ENCODE peak calls at places on chromosome 21, in five cellular contexts. Y, H, G, R and N are unnamed samples. For H3K4me1, the result is how much of the 10 kb centered on the place peaks cover.

GRCh38 chr21:17488620-17489019 is 24.2 kb upstream of the CXADR start:
- DNase-seq in Y (no peak), R (no peak), G (no peak), H (no peak), N (no peak)

GRCh38 chr21:32413697-32414578 is 1.4 kb downstream of the EVA1C start:
- DNase-seq in G (no peak), Y (peak), H (no peak), R (peak), N (no peak)

GRCh38 chr21:16650984-16651383 is 861.9 kb upstream of the CXADR start:
- DNase-seq in H (no peak), Y (no peak), R (no peak), G (no peak), N (no peak)

GRCh38 chr21:45856940-45857339 is 124.6 kb upstream of the COL6A1 start:
- DNase-seq in G (no peak), R (no peak), H (no peak), Y (no peak), N (no peak)

GRCh38 chr21:23960769-23961168 is 1646.5 kb downstream of the MRPL39 start:
- DNase-seq in R (no peak), Y (no peak), G (no peak), H (no peak), N (no peak)

GRCh38 chr21:19609611-19610010 is 1206.0 kb upstream of the TMPRSS15 start:
- DNase-seq in R (no peak), G (no peak), H (no peak), Y (no peak), N (no peak)

GRCh38 chr21:10272216-10272615 is 249.2 kb upstream of the TPTE start:
- DNase-seq in R (no peak), Y (no peak), H (no peak), G (peak), N (no peak)

GRCh38 chr21:45923146-45923545 is 58.4 kb upstream of the COL6A1 start:
- DNase-seq in R (peak), G (peak), H (peak), Y (peak), N (peak)

GRCh38 chr21:36994501-36995189 is 11.9 kb upstream of the RIPPLY3 start:
- DNase-seq in H (no peak), Y (no peak), G (no peak), R (no peak), N (no peak)

GRCh38 chr21:45504516-45505415 is 37.5 kb downstream of the SLC19A1 start:
- DNase-seq in G (peak), R (peak), Y (peak), H (no peak), N (peak)

GRCh38 chr21:43611598-43612369 is 47.5 kb downstream of the HSF2BP start:
- DNase-seq in G (peak), R (peak), Y (peak), H (peak), N (peak)

GRCh38 chr21:10463156-10463555 is 58.2 kb upstream of the TPTE start:
- DNase-seq in R (no peak), Y (no peak), G (no peak), H (no peak), N (no peak)

GRCh38 chr21:35171385-35171784 is 122.3 kb upstream of the RUNX1 start:
- DNase-seq in H (no peak), R (no peak), Y (no peak), G (no peak), N (no peak)

GRCh38 chr21:36059823-36060158 is 535 bp downstream of the SETD4 start:
- DNase-seq in H (peak), R (no peak), G (peak), Y (peak), N (no peak)

GRCh38 chr21:36310016-36310415 is 10.0 kb upstream of the MORC3 start:
- DNase-seq in Y (no peak), R (no peak), G (no peak), H (no peak), N (no peak)

GRCh38 chr21:46217511-46218196 is 10.9 kb downstream of the LSS start:
- DNase-seq in H (no peak), Y (peak), R (no peak), G (peak), N (no peak)

GRCh38 chr21:18384771-18385170 is 18.8 kb downstream of the TMPRSS15 start:
- DNase-seq in H (no peak), G (no peak), Y (no peak), R (no peak), N (no peak)

GRCh38 chr21:27498025-27498424 is 531.1 kb upstream of the ADAMTS5 start:
- DNase-seq in H (no peak), R (no peak), Y (no peak), G (no peak), N (no peak)

GRCh38 chr21:16541366-16541765 is 811.6 kb downstream of the USP25 start:
- DNase-seq in H (no peak), R (no peak), Y (no peak), G (no peak), N (no peak)

GRCh38 chr21:43835861-43836260 is 29.2 kb upstream of the AGPAT3 start:
- DNase-seq in G (no peak), H (no peak), Y (no peak), R (no peak), N (no peak)

GRCh38 chr21:44780767-44781459 is 20.7 kb downstream of the UBE2G2 start:
- DNase-seq in Y (no peak), G (no peak), R (no peak), H (no peak), N (no peak)

GRCh38 chr21:29775462-29775861 is 164.3 kb downstream of the GRIK1 start:
- DNase-seq in H (no peak), R (no peak), Y (no peak), G (no peak), N (no peak)

GRCh38 chr21:45019076-45019886 is 55.1 kb upstream of the ADARB1 start:
- DNase-seq in R (peak), H (no peak), G (peak), Y (peak), N (peak)

GRCh38 chr21:46604975-46605758 is at the start of gene S100B:
- DNase-seq in G (peak), R (no peak), Y (peak), H (no peak), N (no peak)

GRCh38 chr21:44766014-44766817 is 35.4 kb downstream of the UBE2G2 start:
- DNase-seq in G (no peak), Y (no peak), R (no peak), H (no peak), N (no peak)

GRCh38 chr21:43731891-43732711 is 13.2 kb downstream of the PDXK start:
- DNase-seq in Y (no peak), G (peak), R (peak), H (no peak), N (no peak)

GRCh38 chr21:32772281-32773047 is 909 bp upstream of the PAXBP1 start:
- DNase-seq in H (peak), Y (no peak), R (no peak), G (no peak), N (no peak)

GRCh38 chr21:35606136-35606535 is 454.2 kb downstream of the SETD4 start:
- DNase-seq in R (no peak), Y (no peak), H (no peak), G (no peak), N (no peak)

GRCh38 chr21:36966066-36966845 is at the start of gene HLCS:
- DNase-seq in H (peak), G (no peak), Y (peak), R (peak), N (peak)

GRCh38 chr21:44337941-44338895 is 972 bp downstream of the CFAP410 start:
- DNase-seq in Y (peak), G (peak), H (peak), R (peak), N (peak)

GRCh38 chr21:44304041-44304738 is 4.3 kb downstream of the PFKL start:
- DNase-seq in G (no peak), Y (no peak), R (no peak), H (no peak), N (no peak)

GRCh38 chr21:43311303-43311817 is 115.6 kb downstream of the SIK1 start:
- DNase-seq in H (no peak), R (no peak), Y (no peak), G (no peak), N (peak)

GRCh38 chr21:46667735-46668380 is 32.4 kb downstream of the PRMT2 start:
- DNase-seq in Y (no peak), R (no peak), G (peak), H (no peak), N (peak)

GRCh38 chr21:23152130-23152529 is 2153.9 kb downstream of the NCAM2 start:
- DNase-seq in H (no peak), R (no peak), G (no peak), Y (no peak), N (no peak)

GRCh38 chr21:44734841-44735240 is 23.5 kb upstream of the TSPEAR start:
- DNase-seq in H (no peak), R (no peak), G (peak), Y (no peak), N (no peak)

GRCh38 chr21:40173833-40174232 is 306.6 kb downstream of the PCP4 start:
- DNase-seq in G (no peak), R (no peak), H (no peak), Y (no peak), N (no peak)

GRCh38 chr21:36491191-36491916 is 11.4 kb upstream of the CLDN14 start:
- DNase-seq in H (no peak), R (no peak), G (no peak), Y (no peak), N (no peak)

GRCh38 chr21:26170471-26171309 is at the start of gene APP:
- DNase-seq in H (peak), Y (peak), G (peak), R (peak), N (peak)
- H3K4me3 ChIP-seq in H (peak), Y (peak), G (peak), R (peak), N (peak)

GRCh38 chr21:15029077-15029476 is 35.7 kb downstream of the NRIP1 start:
- DNase-seq in G (no peak), R (no peak), H (no peak), Y (no peak), N (no peak)
- H3K4me1 ChIP-seq in G (under half), R (under half), H (under half), Y (under half), N (under half)

GRCh38 chr21:34020005-34020847 is 53.2 kb upstream of the MRPS6 start:
- DNase-seq in G (no peak), Y (no peak), H (no peak), R (no peak), N (no peak)
- H3K27ac ChIP-seq in G (no peak), Y (no peak), H (no peak), R (no peak), N (no peak)

DNA sequence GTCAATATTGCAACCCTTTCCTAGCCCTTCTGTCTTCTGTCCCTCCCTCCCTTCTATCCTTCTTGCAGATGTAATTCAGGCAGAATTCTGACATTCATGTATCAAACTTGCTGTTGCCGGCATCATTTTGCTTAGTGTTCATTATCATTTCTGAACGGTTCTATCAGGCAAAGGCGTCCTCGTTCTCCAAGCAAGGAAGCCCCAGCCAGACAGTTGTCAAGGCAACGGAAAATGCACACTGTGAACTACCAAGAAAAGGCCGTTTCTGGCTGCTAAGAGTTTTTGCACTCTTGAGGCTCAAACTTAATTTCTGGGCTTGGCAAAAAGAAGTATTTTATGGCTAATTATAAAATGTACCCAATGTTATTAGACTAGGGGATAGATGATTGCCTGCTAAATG is 164.8 kb upstream of the KCNJ15 start:
- DNase-seq in G (no peak), R (no peak), Y (no peak), H (no peak), N (no peak)
- H3K4me3 ChIP-seq in G (no peak), R (no peak), Y (no peak), H (no peak), N (no peak)

GRCh38 chr21:21203822-21204339 is 205.7 kb downstream of the NCAM2 start:
- DNase-seq in R (no peak), Y (no peak), G (no peak), H (no peak), N (no peak)
- H3K4me1 ChIP-seq in R (under half), Y (under half), G (under half), H (under half), N (under half)

DNA sequence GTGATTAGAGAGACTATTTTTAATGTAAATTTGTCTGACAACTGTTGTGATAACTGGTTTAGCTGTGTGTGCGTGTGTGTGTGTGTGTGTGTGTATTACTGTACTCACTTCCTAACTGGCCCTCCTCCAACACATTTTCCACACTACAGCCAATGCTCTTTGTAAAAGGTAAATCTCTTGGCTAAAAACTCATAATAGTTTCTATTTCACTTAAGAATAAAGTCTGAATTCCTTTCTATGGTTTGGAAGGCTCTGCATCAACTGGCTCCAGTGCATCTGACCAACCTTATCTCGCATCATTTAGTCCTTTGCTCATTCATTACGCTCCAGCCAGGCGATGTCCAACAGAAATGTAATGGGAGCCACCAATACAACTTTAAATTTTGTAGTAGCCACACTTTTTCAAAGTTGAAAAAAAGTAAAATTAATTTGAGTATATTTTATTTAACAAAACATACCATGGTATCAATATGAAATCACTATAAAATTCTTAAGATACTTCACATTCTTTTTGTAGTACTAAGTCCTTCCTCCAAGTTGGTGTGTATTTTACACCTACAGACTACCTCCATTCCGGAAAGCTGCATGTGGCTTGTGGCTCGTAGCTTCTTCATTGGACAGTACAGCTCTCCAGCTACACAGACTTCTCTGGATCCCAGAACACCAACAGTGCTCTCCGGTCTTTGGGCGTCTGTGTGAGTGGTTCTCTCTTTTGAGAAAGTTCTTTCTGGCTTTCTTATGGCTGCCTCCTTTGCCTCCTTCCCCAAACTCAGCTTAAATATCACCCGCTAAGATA is 68.9 kb downstream of the NRIP1 start:
- DNase-seq in H (peak), R (no peak), G (no peak), Y (no peak), N (no peak)
- H3K27ac ChIP-seq in H (no peak), R (no peak), G (no peak), Y (no peak), N (no peak)

GRCh38 chr21:31329431-31330143 is 14.5 kb downstream of the TIAM1 start:
- DNase-seq in H (no peak), R (no peak), G (no peak), Y (no peak), N (no peak)

GRCh38 chr21:31330144-31330483 is 13.9 kb downstream of the TIAM1 start:
- DNase-seq in R (no peak), H (no peak), G (no peak), Y (no peak), N (no peak)

GRCh38 chr21:31332525-31332924 is 11.5 kb downstream of the TIAM1 start:
- DNase-seq in H (no peak), Y (no peak), R (no peak), G (no peak), N (no peak)

GRCh38 chr21:31331231-31331630 is 12.8 kb downstream of the TIAM1 start:
- DNase-seq in G (no peak), R (no peak), Y (no peak), H (no peak), N (no peak)

DNA sequence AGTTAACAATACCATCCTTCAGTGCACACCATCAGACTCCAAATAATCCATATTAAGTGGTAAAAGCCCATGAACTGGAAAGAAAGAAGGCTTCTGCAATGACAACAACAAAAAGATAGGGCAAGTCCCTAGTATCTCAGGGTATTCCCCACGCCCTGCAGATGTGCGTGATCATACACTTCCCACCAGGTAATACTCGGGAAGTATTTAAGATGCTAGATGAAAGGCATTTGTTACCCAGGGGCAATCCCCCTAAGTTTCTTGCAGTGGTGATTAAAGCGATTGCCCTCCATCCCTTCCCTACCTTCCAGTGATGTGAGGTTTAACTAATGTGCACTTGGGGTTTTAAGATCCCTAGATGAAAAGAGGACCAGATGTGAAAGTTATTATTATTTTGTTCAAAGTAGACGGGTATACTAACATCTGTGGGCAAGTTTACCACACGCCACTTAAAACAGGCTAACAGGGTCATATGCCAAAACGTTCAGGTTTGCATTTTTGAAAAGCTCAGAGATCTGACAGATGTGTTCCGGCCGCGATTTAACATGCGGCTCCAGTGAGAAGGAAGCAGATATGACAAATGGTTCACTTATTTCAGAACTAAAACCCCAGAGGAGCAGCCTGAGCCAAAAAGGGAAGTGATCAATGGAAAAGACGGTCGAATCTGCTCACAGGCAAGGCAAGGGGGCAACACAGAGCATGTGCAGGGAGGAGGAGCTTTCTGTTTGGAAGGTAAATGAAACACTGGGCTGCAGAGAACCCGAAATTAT is 17.4 kb downstream of the TIAM1 start:
- DNase-seq in Y (no peak), G (no peak), R (no peak), H (no peak), N (no peak)
- H3K4me3 ChIP-seq in Y (no peak), G (no peak), R (no peak), H (no peak), N (no peak)

GRCh38 chr21:41255190-41255589 is 61.4 kb upstream of the FAM3B start:
- DNase-seq in H (no peak), G (no peak), R (no peak), Y (no peak), N (no peak)
- H3K4me1 ChIP-seq in H (under half), G (under half), R (under half), Y (under half), N (under half)

DNA sequence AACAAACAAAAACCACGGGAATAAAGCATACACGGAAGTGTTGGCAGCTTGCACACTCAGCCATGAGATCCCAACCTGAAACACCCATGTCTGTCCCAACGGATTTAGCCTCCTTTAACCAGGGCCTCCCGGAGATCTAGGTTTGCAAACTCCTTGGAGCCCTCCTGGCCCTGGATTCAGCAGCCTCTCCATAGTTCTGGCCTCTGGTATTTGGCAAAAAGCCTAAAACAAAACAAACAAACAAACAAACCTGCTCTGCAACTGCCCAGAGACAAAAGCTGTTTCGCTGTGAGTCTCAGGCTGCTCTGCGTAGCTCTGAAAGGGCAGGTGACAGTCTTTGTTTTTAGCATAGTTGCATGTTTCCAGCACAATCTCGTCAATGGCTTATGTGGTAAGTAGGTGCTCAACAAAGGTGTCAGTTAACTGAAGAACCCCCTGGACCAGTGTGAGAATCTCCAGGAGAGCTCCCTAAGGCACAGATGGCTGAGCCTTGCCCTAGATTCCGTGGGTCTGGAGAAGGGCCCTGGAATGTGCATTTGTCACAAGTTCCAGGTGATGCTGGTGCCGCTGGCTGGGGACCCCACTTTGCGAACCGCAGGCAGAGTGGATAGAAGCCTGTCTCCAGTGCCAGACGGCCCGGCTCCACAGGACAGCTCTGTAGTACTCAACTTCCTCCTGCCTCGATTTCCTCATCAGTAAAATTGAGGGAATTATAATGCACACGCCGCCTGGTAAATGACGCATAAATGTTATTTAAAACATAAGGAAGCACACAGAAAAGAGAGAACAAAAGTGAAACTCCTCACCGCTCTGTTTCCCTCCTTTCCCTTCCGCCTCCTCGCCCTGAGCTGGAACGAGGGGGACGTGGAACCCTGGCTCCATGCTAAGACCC is 86.2 kb downstream of the RIPK4 start:
- DNase-seq in H (no peak), Y (no peak), R (no peak), G (peak), N (no peak)
- H3K27ac ChIP-seq in H (no peak), Y (no peak), R (no peak), G (no peak), N (peak)

GRCh38 chr21:42061195-42061865 is 9.8 kb upstream of the UMODL1 start:
- DNase-seq in Y (peak), G (peak), H (peak), R (no peak), N (no peak)

GRCh38 chr21:42063578-42064521 is 7.3 kb upstream of the UMODL1 start:
- DNase-seq in H (no peak), G (peak), R (no peak), Y (no peak), N (no peak)

GRCh38 chr21:42062543-42063022 is 8.5 kb upstream of the UMODL1 start:
- DNase-seq in G (peak), Y (no peak), R (no peak), H (no peak), N (no peak)

GRCh38 chr21:42061866-42062542 is 9.1 kb upstream of the UMODL1 start:
- DNase-seq in H (no peak), Y (no peak), G (no peak), R (no peak), N (no peak)

GRCh38 chr21:42063206-42063577 is 7.9 kb upstream of the UMODL1 start:
- DNase-seq in H (no peak), R (no peak), G (peak), Y (no peak), N (peak)
- H3K4me3 ChIP-seq in H (no peak), R (no peak), G (no peak), Y (no peak), N (no peak)